ENCODE peak calls at places on chromosomes 6 and 20, in five cellular contexts. B is tibial artery, G is choroid plexus epithelial cell, Q is fibroblast of the aortic adventitia, J is fibroblast of pulmonary artery. L is an unnamed sample.
A peak's percentile ranks its signal among the peaks of the same experiment; 100 is the strongest.

GRCh38 chr6:130357436-130357835 is 8.4 kb upstream of the TMEM200A start:
- DNase-seq in G (no peak), B (no peak), Q (no peak), J (no peak), L (no peak)

GRCh38 chr20:48283470-48284110 is 498.3 kb upstream of the SULF2 start:
- DNase-seq in Q (peak; percentile 79), B (peak; percentile 46), J (peak; percentile 97), G (peak; percentile 97), L (peak; percentile 96)

GRCh38 chr6:143110572-143110971 is 49.9 kb downstream of the AIG1 start:
- DNase-seq in J (no peak), G (peak; percentile 45), Q (no peak), B (no peak), L (no peak)

GRCh38 chr20:43938932-43939761 is 24.5 kb downstream of the TOX2 start:
- DNase-seq in J (peak; percentile 100), G (peak; percentile 100), B (peak; percentile 82), Q (peak; percentile 100), L (peak; percentile 96)

GRCh38 chr6:112065426-112065986 is 11.6 kb downstream of the CCN6 start:
- DNase-seq in G (peak; percentile 10), Q (no peak), B (no peak), J (no peak), L (no peak)

GRCh38 chr20:31835977-31836852 is 9.2 kb downstream of the FOXS1 start:
- DNase-seq in B (peak; percentile 92), Q (peak; percentile 89), G (peak; percentile 95), J (peak; percentile 90), L (peak; percentile 98)

GRCh38 chr20:40802886-40803285 is 113.8 kb upstream of the MAFB start:
- DNase-seq in J (no peak), B (no peak), G (no peak), Q (no peak), L (no peak)

GRCh38 chr6:135423649-135424128 is 73.9 kb downstream of the AHI1 start:
- DNase-seq in B (no peak), Q (peak; percentile 69), G (peak; percentile 80), J (peak; percentile 74), L (no peak)

GRCh38 chr20:22815584-22815983 is 219.5 kb upstream of the SSTR4 start:
- DNase-seq in Q (no peak), G (no peak), J (no peak), B (no peak), L (peak; percentile 16)

GRCh38 chr20:5658897-5659296 is 91.3 kb upstream of the SHLD1 start:
- DNase-seq in B (peak; percentile 88), J (peak; percentile 97), Q (peak; percentile 97), G (peak; percentile 95), L (peak; percentile 56)

DNA sequence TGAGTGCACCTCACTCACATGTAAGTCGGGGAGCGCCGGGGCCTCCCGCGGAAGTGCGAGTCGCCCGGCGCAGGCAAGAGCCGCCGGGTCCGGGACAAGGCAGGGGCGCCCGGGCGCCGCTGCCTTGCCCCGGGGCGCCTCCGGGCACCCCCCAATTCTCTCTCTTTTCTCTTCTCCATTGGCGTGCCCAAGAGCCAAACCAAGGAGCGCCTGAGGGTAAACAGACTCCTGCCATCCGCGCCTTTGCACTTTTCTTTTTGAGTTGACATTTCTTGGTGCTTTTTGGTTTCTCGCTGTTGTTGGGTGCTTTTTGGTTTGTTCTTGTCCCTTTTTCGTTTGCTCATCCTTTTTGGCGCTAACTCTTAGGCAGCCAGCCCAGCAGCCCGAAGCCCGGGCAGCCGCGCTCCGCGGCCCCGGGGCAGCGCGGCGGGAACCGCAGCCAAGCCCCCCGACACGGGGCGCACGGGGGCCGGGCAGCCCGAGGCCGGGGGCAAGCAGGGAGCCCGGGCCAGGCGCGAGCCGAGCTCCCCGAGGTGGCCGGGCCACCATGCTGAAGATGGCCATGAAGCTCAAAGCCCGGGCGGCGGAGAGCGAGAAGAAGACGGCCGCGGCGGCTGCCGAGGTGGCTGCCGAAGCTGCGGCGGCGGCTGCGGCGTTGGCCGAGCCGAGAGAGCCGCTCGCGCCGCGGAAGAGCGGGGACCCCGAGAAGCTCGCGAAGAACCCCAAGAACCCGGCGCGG is 37.0 kb downstream of the GNAS start:
- DNase-seq in G (no peak), J (no peak), B (no peak), Q (peak; percentile 20), L (no peak)
- H3K4me3 ChIP-seq in G (peak overlapping the region; percentile 81), J (peak overlapping the region; percentile 80), B (peak overlapping the region; percentile 91), Q (peak overlapping the region; percentile 84), L (peak overlapping the region; percentile 33)

DNA sequence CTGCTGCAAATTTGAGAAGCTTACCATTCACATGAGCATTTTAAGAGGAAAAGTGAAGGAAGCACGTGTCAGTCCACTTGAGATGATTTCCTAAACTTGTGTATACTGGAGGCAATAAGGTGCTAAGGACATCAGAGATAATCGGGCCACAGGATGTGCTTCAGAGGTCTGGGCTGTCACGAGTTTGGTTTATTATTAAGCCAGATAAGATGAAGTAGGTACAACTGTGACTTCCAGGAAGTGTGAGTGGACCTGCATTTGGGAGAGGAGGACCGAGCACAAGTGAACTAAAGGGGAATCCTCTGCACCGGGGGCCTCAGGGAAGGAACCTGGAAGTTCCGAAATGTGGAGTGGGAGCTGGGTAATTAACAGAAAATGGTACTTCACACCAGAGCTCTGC is 1.4 kb downstream of the SAMD5 start:
- DNase-seq in B (no peak), Q (no peak), G (no peak), J (no peak), L (no peak)
- H3K4me3 ChIP-seq in B (peak overlapping the region; percentile 82), Q (no peak overlapping the region), G (no peak overlapping the region), J (no peak overlapping the region), L (peak overlapping the region; percentile 83)

GRCh38 chr6:138988469-138988834 is 399 bp upstream of the REPS1 start:
- DNase-seq in J (no peak), B (no peak), G (peak; percentile 41), Q (no peak), L (no peak)
- H3K4me3 ChIP-seq in J (peak overlapping the region; percentile 82), B (peak overlapping the region; percentile 86), G (peak overlapping the region; percentile 87), Q (peak overlapping the region; percentile 88), L (peak overlapping the region; percentile 94)

GRCh38 chr6:158867381-158868121 is 48.4 kb upstream of the EZR start:
- DNase-seq in J (no peak), B (no peak), Q (no peak), G (no peak), L (peak; percentile 24)

GRCh38 chr6:158865769-158866168 is 46.6 kb upstream of the EZR start:
- DNase-seq in B (no peak), J (no peak), G (no peak), Q (no peak), L (no peak)

GRCh38 chr6:158861686-158862381 is 42.7 kb upstream of the EZR start:
- DNase-seq in J (no peak), B (no peak), G (peak; percentile 31), Q (no peak), L (no peak)

GRCh38 chr6:158860279-158860865 is 41.2 kb upstream of the EZR start:
- DNase-seq in G (no peak), Q (no peak), B (no peak), J (peak; percentile 32), L (no peak)

GRCh38 chr6:158863646-158864045 is 44.5 kb upstream of the EZR start:
- DNase-seq in Q (peak; percentile 33), G (peak; percentile 37), J (no peak), B (no peak), L (no peak)
- H3K4me3 ChIP-seq in Q (no peak overlapping the region), G (no peak overlapping the region), J (no peak overlapping the region), B (no peak overlapping the region), L (no peak overlapping the region)